ENCODE peak calls at places on chromosomes 13 and 19, in five cellular contexts. K is endothelial cell of umbilical vein, B is keratinocyte, L is prostate gland, Y is hepatocyte. P is an unnamed sample.

GRCh38 chr19:18856385-18857126 is 24.8 kb downstream of the UPF1 start:
- DNase-seq in K (no peak), Y (peak; percentile 55), B (no peak), L (no peak), P (no peak)

GRCh38 chr13:95204231-95204765 is 97.0 kb downstream of the ABCC4 start:
- DNase-seq in B (no peak), Y (no peak), K (peak; percentile 64), L (no peak), P (no peak)

GRCh38 chr19:54029930-54030490 is 33.7 kb downstream of the VSTM1 start:
- DNase-seq in B (no peak), Y (peak; percentile 80), K (peak; percentile 67), L (peak; percentile 34), P (peak; percentile 38)

GRCh38 chr19:19540707-19541515 is 2.8 kb downstream of the CILP2 start:
- DNase-seq in B (peak; percentile 78), Y (peak; percentile 64), K (no peak), L (no peak), P (peak; percentile 47)

GRCh38 chr13:107678075-107678689 is 537.2 kb downstream of the LIG4 start:
- DNase-seq in Y (peak; percentile 48), L (no peak), B (no peak), K (no peak), P (no peak)

GRCh38 chr19:44732235-44733014 is 16.1 kb upstream of the BCL3 start:
- DNase-seq in L (no peak), K (no peak), B (no peak), Y (no peak), P (no peak)

GRCh38 chr13:106525865-106526264 is 9.6 kb downstream of the EFNB2 start:
- DNase-seq in B (no peak), Y (no peak), K (no peak), L (no peak), P (no peak)

GRCh38 chr19:45340899-45341453 is 426 bp downstream of the KLC3 start:
- DNase-seq in Y (no peak), K (no peak), B (no peak), L (peak; percentile 16), P (no peak)

GRCh38 chr19:13281567-13282291 is 131.5 kb downstream of the IER2 start:
- DNase-seq in Y (no peak), L (no peak), B (no peak), K (no peak), P (no peak)
- H3K27ac ChIP-seq in Y (no peak overlapping the region), L (no peak overlapping the region), B (no peak overlapping the region), K (no peak overlapping the region), P (no peak overlapping the region)

GRCh38 chr19:36032251-36033104 is at the start of gene CLIP3:
- DNase-seq in L (no peak), B (no peak), Y (peak; percentile 79), K (peak; percentile 64), P (no peak)
- H3K4me3 ChIP-seq in L (peak within 1 kb of the TSS; percentile 44), B (no peak within 1 kb of the TSS), Y (peak within 1 kb of the TSS; percentile 94), K (peak within 1 kb of the TSS; percentile 63), P (peak within 1 kb of the TSS; percentile 47)

DNA sequence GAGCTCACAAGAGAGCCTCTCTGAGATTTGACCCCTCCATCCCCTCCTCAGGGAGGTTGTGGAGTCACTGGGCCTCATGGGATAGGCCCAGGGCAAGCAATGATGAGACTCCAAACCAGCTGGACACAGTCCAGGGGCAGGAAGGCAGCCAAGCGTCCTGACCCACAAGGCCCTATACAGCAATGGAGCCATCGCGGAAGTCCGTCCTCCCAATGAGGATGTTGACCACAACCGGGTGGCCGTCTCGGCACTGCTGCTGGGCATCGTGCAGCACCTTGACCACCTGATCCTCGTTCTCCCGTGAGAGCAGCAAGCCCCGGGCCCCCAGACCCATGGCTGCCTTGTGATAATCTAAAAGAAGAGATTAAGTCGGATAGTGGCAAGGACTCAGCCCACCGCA is 7.9 kb downstream of the SYDE1 start:
- DNase-seq in Y (no peak), B (no peak), L (no peak), K (no peak), P (no peak)
- H3K27ac ChIP-seq in Y (no peak overlapping the region), B (no peak overlapping the region), L (no peak overlapping the region), K (no peak overlapping the region), P (no peak overlapping the region)

DNA sequence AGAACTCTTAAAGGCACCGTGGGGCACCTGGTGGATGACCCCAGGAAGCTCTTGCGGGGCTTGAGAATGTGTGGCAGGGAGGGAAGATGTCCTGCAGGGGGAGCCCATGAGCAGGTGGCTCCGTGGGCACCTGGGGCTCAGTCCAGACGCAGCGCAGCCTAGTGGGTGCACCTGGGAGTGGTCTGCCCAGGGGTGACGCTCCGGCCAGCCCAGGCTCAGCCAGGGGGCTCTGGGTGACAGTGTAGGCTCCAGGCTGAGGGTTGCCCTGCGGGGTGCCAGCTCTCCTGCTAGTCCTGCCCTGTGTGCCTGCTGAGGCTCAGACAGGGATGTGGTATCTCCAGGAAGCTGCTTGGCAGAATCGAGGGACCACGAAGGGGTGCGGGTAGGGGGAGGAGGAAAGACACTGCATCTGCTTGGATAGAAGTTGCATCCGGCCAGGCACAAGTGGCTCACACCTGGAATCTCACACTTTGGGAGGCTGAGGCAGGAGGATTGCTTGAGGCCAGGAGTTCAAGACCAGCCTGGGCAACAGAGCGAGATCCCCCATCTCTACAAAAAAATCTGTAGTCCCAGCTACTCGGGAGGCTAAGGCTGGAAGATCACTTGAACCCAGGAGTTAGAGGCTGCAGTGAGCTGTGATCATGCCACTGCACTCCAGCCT is 15.0 kb upstream of the PGLS start:
- DNase-seq in K (peak; percentile 81), L (peak; percentile 35), B (no peak), Y (peak; percentile 78), P (peak; percentile 80)
- H3K4me3 ChIP-seq in K (no peak overlapping the region), L (no peak overlapping the region), B (no peak overlapping the region), Y (no peak overlapping the region), P (no peak overlapping the region)

GRCh38 chr19:42179501-42179817 is 38.0 kb downstream of the DEDD2 start:
- DNase-seq in K (no peak), Y (no peak), L (no peak), B (no peak), P (no peak)
- H3K27ac ChIP-seq in K (no peak overlapping the region), Y (no peak overlapping the region), L (no peak overlapping the region), B (no peak overlapping the region), P (no peak overlapping the region)

DNA sequence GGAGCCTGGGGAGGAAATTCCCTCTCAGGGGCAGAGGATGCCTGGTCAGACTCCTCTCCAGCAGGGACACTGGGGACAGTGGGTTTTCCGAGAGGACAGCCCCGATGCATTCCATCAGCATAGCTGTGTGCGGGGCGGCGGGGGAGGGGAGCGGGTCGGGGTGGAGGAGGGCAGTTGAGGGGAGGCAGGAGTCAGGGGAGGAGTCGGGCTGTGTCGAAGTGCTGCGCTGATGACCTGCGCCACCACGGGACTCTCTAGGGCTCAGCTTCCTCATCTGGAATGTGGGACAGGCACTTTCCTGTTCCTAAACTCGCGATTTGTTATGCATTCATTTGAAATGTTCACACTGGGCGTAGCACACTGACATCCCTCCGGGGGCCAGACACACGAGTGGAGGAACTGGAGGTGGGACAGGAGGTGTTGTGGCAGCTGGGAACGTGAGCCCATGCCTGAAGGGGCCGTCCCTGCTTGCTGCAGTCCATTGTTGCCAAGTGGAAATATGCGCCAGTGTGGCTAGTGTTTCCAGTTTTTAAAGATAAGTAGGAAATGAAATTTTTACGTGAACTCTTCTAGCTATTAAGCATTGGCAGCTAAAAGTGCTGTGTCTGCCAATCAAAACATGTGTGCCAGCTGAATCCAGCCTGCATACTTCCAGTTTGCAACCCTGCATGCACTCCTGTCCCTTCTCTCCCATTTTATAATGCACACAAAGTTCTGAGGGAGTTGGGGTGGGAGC is 43.3 kb downstream of the FLT1 start:
- DNase-seq in L (no peak), Y (no peak), B (no peak), K (peak; percentile 92), P (no peak)
- H3K4me3 ChIP-seq in L (no peak overlapping the region), Y (no peak overlapping the region), B (no peak overlapping the region), K (no peak overlapping the region), P (no peak overlapping the region)

DNA sequence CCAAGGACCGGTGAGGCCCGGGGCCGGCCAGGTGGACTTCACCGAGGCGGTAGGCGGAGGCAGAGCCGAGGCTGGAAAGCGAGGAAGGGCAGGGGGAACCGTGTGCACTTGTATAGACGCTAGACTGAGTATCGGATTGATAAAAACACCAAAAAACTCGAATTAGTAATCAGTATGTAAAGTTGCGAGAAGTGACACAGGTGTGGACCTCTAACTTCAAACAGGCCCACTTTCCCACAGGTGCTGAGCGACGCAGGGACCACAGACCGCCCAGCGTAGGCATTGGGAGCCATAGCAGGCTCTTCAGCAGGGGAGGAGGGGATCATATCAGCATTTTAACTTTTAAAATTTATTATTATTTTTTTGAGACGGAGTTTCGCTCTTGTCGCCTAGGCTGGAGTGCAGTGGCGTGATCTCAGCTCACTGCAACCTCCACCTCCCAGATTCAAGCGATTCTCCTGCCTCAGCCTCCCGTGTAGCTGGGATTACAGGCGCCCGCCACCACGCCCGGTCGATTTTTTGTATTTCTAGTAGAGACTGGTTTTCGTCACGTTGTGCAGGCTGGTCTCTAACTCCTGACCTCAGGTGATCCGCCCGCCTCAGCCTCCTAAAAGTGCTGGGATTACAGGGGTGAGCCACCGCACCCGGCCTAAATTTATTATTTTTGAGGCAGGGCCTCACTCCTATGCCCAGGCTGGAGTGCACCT is 553 bp downstream of the VMAC start:
- DNase-seq in Y (no peak), K (no peak), L (no peak), B (no peak), P (no peak)
- H3K27ac ChIP-seq in Y (peak overlapping the region; percentile 32), K (no peak overlapping the region), L (peak overlapping the region; percentile 72), B (peak overlapping the region; percentile 76), P (peak overlapping the region; percentile 87)

GRCh38 chr13:113875829-113876228 is 12.0 kb upstream of the GAS6 start:
- DNase-seq in L (no peak), Y (no peak), B (no peak), K (no peak), P (no peak)
- H3K4me3 ChIP-seq in L (no peak overlapping the region), Y (no peak overlapping the region), B (no peak overlapping the region), K (no peak overlapping the region), P (no peak overlapping the region)

P was measured in lung.